ENCODE peak calls at places on chromosome X, in six cellular contexts. J is fibroblast of lung; B is tibial nerve; L is CD4-positive, CD25-positive, alpha-beta regulatory T cell; C is right lobe of liver; Q is HCT116. H is an unnamed sample.

GRCh38 chrX:150984164-150984824 is 1.2 kb downstream of the HMGB3 start:
- DNase-seq in J (no peak), L (no peak), Q (no peak), B (no peak), C (no peak), H (no peak)

GRCh38 chrX:103536071-103536470 is 16.8 kb upstream of the RAB40A start:
- DNase-seq in L (no peak), Q (no peak), J (peak; percentile 16), C (no peak), B (no peak), H (no peak)

GRCh38 chrX:40402771-40403533 is 177.8 kb upstream of the ATP6AP2 start:
- DNase-seq in L (no peak), B (no peak), J (peak; percentile 58), Q (no peak), C (no peak), H (peak; percentile 29)

GRCh38 chrX:55867254-55867653 is 149.7 kb downstream of the RRAGB start:
- DNase-seq in J (peak; percentile 4), L (peak; percentile 11), Q (no peak), B (no peak), C (no peak), H (peak; percentile 14)

GRCh38 chrX:69919749-69920148 is 130.0 kb downstream of the AWAT2 start:
- DNase-seq in C (no peak), L (no peak), Q (no peak), J (no peak), B (no peak), H (no peak)

GRCh38 chrX:49171752-49172279 is at the start of gene PLP2:
- DNase-seq in J (peak; percentile 59), C (peak; percentile 55), L (peak; percentile 32), B (no peak), Q (no peak), H (peak; percentile 58)

GRCh38 chrX:107629533-107629909 is 1.2 kb downstream of the PRPS1 start:
- DNase-seq in Q (no peak), B (no peak), C (no peak), J (peak; percentile 39), L (no peak), H (peak; percentile 2)

GRCh38 chrX:37757082-37757481 is 22.8 kb upstream of the CYBB start:
- DNase-seq in B (no peak), L (no peak), J (no peak), Q (no peak), C (no peak), H (no peak)

GRCh38 chrX:114071412-114071811 is 512.5 kb upstream of the HTR2C start:
- DNase-seq in L (no peak), J (no peak), C (no peak), B (no peak), Q (no peak), H (no peak)

GRCh38 chrX:8743126-8743732 is 11.3 kb upstream of the ANOS1 start:
- DNase-seq in L (peak; percentile 56), C (peak; percentile 61), Q (no peak), J (no peak), B (peak; percentile 16), H (no peak)

GRCh38 chrX:4787971-4788370 is 1074.5 kb upstream of the PRKX start:
- DNase-seq in J (no peak), B (no peak), L (no peak), Q (no peak), C (no peak), H (no peak)

GRCh38 chrX:30489323-30489722 is 88.2 kb downstream of the TASL start:
- DNase-seq in C (no peak), B (no peak), Q (peak; percentile 8), J (no peak), L (no peak), H (no peak)

GRCh38 chrX:1242901-1243402 is 25.7 kb upstream of the CSF2RA start:
- DNase-seq in L (no peak), C (no peak), J (no peak), B (no peak), Q (no peak), H (no peak)

GRCh38 chrX:150792949-150793527 is 99.8 kb downstream of the MTMR1 start:
- DNase-seq in L (no peak), J (no peak), B (no peak), Q (no peak), C (no peak), H (no peak)

GRCh38 chrX:14064632-14065432 is 35.1 kb upstream of the GEMIN8 start:
- DNase-seq in Q (peak; percentile 13), J (peak; percentile 46), L (no peak), B (no peak), C (no peak), H (no peak)

GRCh38 chrX:110081740-110082139 is 78.8 kb downstream of the TMEM164 start:
- DNase-seq in C (no peak), L (no peak), B (no peak), Q (no peak), J (peak; percentile 61), H (peak; percentile 61)

GRCh38 chrX:74272230-74272629 is 31.8 kb upstream of the ZCCHC13 start:
- DNase-seq in B (no peak), L (no peak), C (no peak), J (no peak), Q (no peak), H (no peak)

GRCh38 chrX:19772759-19773623 is 114.4 kb downstream of the SH3KBP1 start:
- DNase-seq in Q (no peak), J (no peak), L (no peak), B (no peak), C (no peak), H (no peak)

GRCh38 chrX:590666-591065 is 39.9 kb upstream of the SHOX start:
- DNase-seq in L (no peak), B (no peak), J (no peak), Q (no peak), C (no peak), H (no peak)

GRCh38 chrX:24019448-24019847 is 7.5 kb downstream of the KLHL15 start:
- DNase-seq in L (no peak), Q (no peak), B (no peak), J (no peak), C (no peak), H (no peak)

GRCh38 chrX:103688949-103689348 is 2.5 kb upstream of the MORF4L2 start:
- DNase-seq in Q (no peak), L (peak; percentile 44), C (no peak), B (no peak), J (peak; percentile 24), H (no peak)

GRCh38 chrX:31199051-31199769 is 127.4 kb upstream of the FTHL17 start:
- DNase-seq in J (no peak), Q (no peak), C (no peak), B (no peak), L (no peak), H (no peak)

GRCh38 chrX:56729152-56729557 is at the start of gene NBDY:
- DNase-seq in B (no peak), C (no peak), J (peak; percentile 56), Q (no peak), L (peak; percentile 46), H (peak; percentile 40)

GRCh38 chrX:11427082-11428033 is 134.1 kb downstream of the AMELX start:
- DNase-seq in L (no peak), J (no peak), Q (no peak), B (peak; percentile 31), C (no peak), H (no peak)

GRCh38 chrX:138487866-138488265 is 223.7 kb downstream of the FGF13 start:
- DNase-seq in C (no peak), J (no peak), L (no peak), B (no peak), Q (no peak), H (no peak)

GRCh38 chrX:53711446-53711845 is 24.9 kb upstream of the HUWE1 start:
- DNase-seq in L (no peak), C (no peak), B (no peak), J (no peak), Q (no peak), H (peak; percentile 57)

GRCh38 chrX:132217203-132218073 is 1.8 kb downstream of the RAP2C start:
- DNase-seq in C (peak; percentile 69), B (peak; percentile 17), Q (peak; percentile 74), J (peak; percentile 81), L (peak; percentile 78), H (peak; percentile 76)

DNA sequence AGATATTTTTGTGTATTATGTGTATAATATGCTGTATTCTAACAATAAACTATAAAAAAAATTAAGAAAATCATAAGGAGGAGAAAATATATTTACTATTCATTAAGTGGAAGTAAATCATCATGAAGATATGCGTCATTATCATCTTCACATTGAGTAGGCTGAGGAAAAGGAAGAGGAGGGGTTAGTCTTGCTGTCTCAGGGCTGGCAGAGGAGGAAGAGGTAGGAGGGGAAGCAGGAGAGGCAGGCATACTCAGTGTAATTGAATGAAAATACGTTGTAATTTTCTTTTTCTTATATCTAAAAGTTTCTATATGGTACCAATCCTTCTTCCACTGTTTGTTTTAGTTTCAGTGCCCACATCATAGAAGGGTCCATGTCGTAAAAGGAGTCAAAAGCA is 9.8 kb upstream of the TMEM185A start:
- DNase-seq in J (no peak), L (no peak), Q (no peak), B (no peak), C (no peak), H (no peak)
- H3K27me3 ChIP-seq in J (no peaks in the 10 kb centered on the region), L (no peaks in the 10 kb centered on the region), Q (no peaks in the 10 kb centered on the region), B (no peaks in the 10 kb centered on the region), C (no peaks in the 10 kb centered on the region), H (no peaks in the 10 kb centered on the region)

GRCh38 chrX:17412692-17413091 is 37.7 kb downstream of the NHS start:
- DNase-seq in B (no peak), Q (peak; percentile 69), C (no peak), J (peak; percentile 87), L (no peak), H (peak; percentile 67)
- H3K4me1 ChIP-seq in B (no peaks in the 10 kb centered on the region), Q (peaks cover 26% of the 10 kb centered on the region), C (no peaks in the 10 kb centered on the region), J (peaks cover 2% of the 10 kb centered on the region), L (no peaks in the 10 kb centered on the region), H (peaks cover 46% of the 10 kb centered on the region)

GRCh38 chrX:122196338-122196737 is 987.7 kb upstream of the GRIA3 start:
- DNase-seq in Q (no peak), L (no peak), C (no peak), J (no peak), B (no peak), H (no peak)
- H3K27me3 ChIP-seq in Q (no peaks in the 10 kb centered on the region), L (no peaks in the 10 kb centered on the region), C (no peaks in the 10 kb centered on the region), J (no peaks in the 10 kb centered on the region), B (no peaks in the 10 kb centered on the region), H (no peaks in the 10 kb centered on the region)

GRCh38 chrX:15605233-15605632 is 4.5 kb upstream of the ACE2 start:
- DNase-seq in L (no peak), J (no peak), B (no peak), Q (no peak), C (no peak), H (no peak)
- H3K4me1 ChIP-seq in L (no peaks in the 10 kb centered on the region), J (no peaks in the 10 kb centered on the region), B (no peaks in the 10 kb centered on the region), Q (no peaks in the 10 kb centered on the region), C (no peaks in the 10 kb centered on the region), H (no peaks in the 10 kb centered on the region)

GRCh38 chrX:41543022-41543421 is 95.9 kb downstream of the NYX start:
- DNase-seq in B (no peak), L (no peak), Q (no peak), C (no peak), J (no peak), H (no peak)
- H3K27me3 ChIP-seq in B (no peaks in the 10 kb centered on the region), L (no peaks in the 10 kb centered on the region), Q (no peaks in the 10 kb centered on the region), C (no peaks in the 10 kb centered on the region), J (no peaks in the 10 kb centered on the region), H (no peaks in the 10 kb centered on the region)